ENCODE peak calls at places on chromosomes 16 and 17, in four cellular contexts. L, S, Z and A are unnamed samples.
A peak's percentile ranks its signal among the peaks of the same experiment; 100 is the strongest.

GRCh38 chr17:72422505-72423285 is 301.9 kb downstream of the SOX9 start:
- DNase-seq in L (peak; percentile 84), S (no peak), Z (peak; percentile 59), A (no peak)

GRCh38 chr17:70225272-70225671 is 55.9 kb downstream of the KCNJ2 start:
- DNase-seq in L (no peak), S (no peak), Z (no peak), A (no peak)

GRCh38 chr17:14103821-14104220 is 34.5 kb downstream of the COX10 start:
- DNase-seq in L (no peak), S (no peak), Z (no peak), A (no peak)

GRCh38 chr16:17921357-17921978 is 415.1 kb downstream of the NPIPA8 start:
- DNase-seq in L (peak; percentile 12), S (peak; percentile 31), Z (peak; percentile 69), A (peak; percentile 47)

GRCh38 chr16:48531011-48531962 is 78.7 kb downstream of the N4BP1 start:
- DNase-seq in L (peak; percentile 80), S (no peak), Z (no peak), A (no peak)

GRCh38 chr17:50603340-50603739 is 31.3 kb upstream of the ABCC3 start:
- DNase-seq in L (no peak), S (peak; percentile 27), Z (no peak), A (no peak)

GRCh38 chr16:73031155-73031866 is 16.6 kb downstream of the ZFHX3 start:
- DNase-seq in L (peak; percentile 85), S (no peak), Z (no peak), A (no peak)

GRCh38 chr16:75922250-75922649 is 196.0 kb upstream of the CPHXL start:
- DNase-seq in L (no peak), S (no peak), Z (no peak), A (no peak)

GRCh38 chr17:79833110-79833450 is 6.2 kb downstream of the CBX4 start:
- DNase-seq in L (no peak), S (no peak), Z (no peak), A (no peak)

GRCh38 chr17:52376137-52376536 is 217.6 kb upstream of the CA10 start:
- DNase-seq in L (no peak), S (no peak), Z (no peak), A (no peak)

GRCh38 chr17:31093866-31094599 is 744 bp upstream of the NF1 start:
- DNase-seq in L (no peak), S (no peak), Z (peak; percentile 51), A (no peak)

GRCh38 chr16:60744198-60744597 is 1292.0 kb downstream of the CDH8 start:
- DNase-seq in L (no peak), S (no peak), Z (no peak), A (no peak)

GRCh38 chr16:60748366-60748765 is 1287.9 kb downstream of the CDH8 start:
- DNase-seq in L (peak; percentile 31), S (no peak), Z (no peak), A (no peak)
- TF ChIP-seq CTCF in L (no peak), S (no peak), Z (no peak), A (no peak)

GRCh38 chr17:11142231-11142630 is 98.8 kb upstream of the SHISA6 start:
- DNase-seq in L (no peak), S (no peak), Z (no peak), A (no peak)

GRCh38 chr17:11140501-11140900 is 100.5 kb upstream of the SHISA6 start:
- DNase-seq in L (no peak), S (peak; percentile 11), Z (no peak), A (no peak)

GRCh38 chr17:11140028-11140427 is 101.0 kb upstream of the SHISA6 start:
- DNase-seq in L (no peak), S (peak; percentile 72), Z (no peak), A (no peak)

GRCh38 chr17:11144358-11145233 is 96.4 kb upstream of the SHISA6 start:
- DNase-seq in L (peak; percentile 34), S (peak; percentile 83), Z (peak; percentile 67), A (no peak)
- TF ChIP-seq CTCF in L (peak; percentile 54), S (peak; percentile 88), Z (peak; percentile 68), A (peak; percentile 56)

GRCh38 chr16:6032438-6032837 is 934.8 kb upstream of the EEF2KMT start:
- DNase-seq in L (no peak), S (no peak), Z (no peak), A (no peak)

GRCh38 chr16:6031102-6031501 is 933.5 kb upstream of the EEF2KMT start:
- DNase-seq in L (no peak), S (no peak), Z (no peak), A (no peak)

GRCh38 chr16:6038966-6039530 is 941.5 kb upstream of the EEF2KMT start:
- DNase-seq in L (no peak), S (no peak), Z (no peak), A (no peak)

GRCh38 chr16:6031567-6031966 is 934.0 kb upstream of the EEF2KMT start:
- DNase-seq in L (no peak), S (no peak), Z (no peak), A (no peak)

GRCh38 chr16:6035161-6035560 is 937.6 kb upstream of the EEF2KMT start:
- DNase-seq in L (no peak), S (no peak), Z (no peak), A (no peak)
- TF ChIP-seq CTCF in L (no peak), S (no peak), Z (no peak), A (no peak)

DNA sequence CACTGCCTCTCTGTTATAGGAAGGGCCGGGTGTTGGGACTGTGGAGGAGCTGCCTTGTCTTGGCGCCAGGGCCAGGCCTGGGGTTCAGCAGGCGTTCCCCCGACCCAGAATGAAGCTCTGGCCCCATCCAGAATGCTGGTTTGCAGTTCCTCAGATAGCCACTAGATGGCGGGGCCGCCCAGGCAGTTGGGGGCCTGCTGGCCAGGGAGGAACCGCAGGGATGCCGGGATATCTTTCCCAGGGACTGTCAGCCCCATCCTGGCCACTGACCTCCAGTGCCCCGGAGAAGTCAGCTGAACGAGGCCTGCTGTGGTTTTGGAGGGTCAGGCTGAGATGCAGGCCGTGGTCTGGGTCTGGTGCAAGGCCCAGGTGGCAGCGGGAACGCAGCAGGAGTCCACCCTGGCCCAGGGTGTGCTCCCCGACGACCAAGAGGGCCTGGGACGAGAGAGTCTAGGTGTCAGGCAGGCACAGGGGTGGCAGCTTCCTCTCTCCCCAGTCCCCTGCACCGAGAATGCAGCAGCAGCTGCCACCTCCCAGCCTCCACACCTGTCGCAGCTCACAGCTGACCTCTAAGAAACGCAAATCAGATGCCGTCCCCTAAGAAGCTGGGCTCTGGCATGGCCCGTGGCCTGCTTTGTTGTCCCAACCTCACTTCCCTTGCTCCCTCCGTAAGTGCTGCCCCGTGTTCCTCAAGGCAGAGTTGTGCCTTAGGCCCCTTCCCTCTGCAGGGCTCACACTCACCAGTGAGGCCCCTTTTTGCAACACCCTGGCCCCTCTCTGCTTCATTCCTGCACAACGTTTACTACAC is 51.2 kb downstream of the RMI2 start:
- DNase-seq in L (peak; percentile 59), S (peak; percentile 68), Z (peak; percentile 68), A (peak; percentile 74)
- TF ChIP-seq CTCF in L (peak; percentile 94), S (peak; percentile 95), Z (peak; percentile 99), A (peak; percentile 100)

DNA sequence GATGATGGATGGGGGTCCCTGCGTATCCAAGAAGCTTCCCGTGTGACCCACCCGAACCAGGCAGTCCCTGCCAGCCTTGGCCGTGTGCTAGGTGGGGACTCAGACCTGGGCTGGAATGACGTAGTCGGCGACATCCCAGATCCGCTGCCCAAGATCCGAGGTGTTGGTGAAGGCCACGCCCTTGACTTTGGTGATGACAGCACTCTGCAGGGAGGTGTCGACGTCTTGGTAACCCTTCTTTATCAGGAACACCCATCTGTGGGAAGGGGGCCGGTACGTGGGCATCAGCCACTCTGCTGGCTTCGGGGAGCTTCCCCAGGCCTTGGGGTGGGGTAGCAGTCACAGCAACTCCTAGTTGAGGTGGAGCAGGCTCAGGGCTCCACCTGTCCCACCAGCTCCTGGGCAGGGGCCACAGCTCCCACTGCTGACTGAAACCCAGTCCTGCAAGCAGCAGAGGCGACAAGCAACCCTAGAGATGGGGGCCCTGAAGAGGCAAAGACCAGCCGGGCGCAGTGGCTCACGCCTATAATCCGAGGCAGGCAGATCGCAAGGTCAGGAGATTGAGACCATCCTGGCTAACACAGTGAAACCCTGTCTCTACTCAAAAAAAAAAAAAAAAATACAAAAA is 4.3 kb downstream of the P2RX5 start:
- DNase-seq in L (no peak), S (no peak), Z (no peak), A (no peak)
- TF ChIP-seq CTCF in L (no peak), S (no peak), Z (no peak), A (no peak)

GRCh38 chr16:4765511-4766474 is 1.2 kb downstream of the ZNF500 start:
- DNase-seq in L (no peak), S (no peak), Z (no peak), A (no peak)

GRCh38 chr16:4766875-4767628 is at the start of gene ZNF500:
- DNase-seq in L (peak; percentile 95), S (peak; percentile 97), Z (peak; percentile 99), A (peak; percentile 99)

GRCh38 chr16:4760221-4760910 is 6.6 kb downstream of the ZNF500 start:
- DNase-seq in L (no peak), S (no peak), Z (no peak), A (no peak)

GRCh38 chr16:4762205-4762604 is 4.8 kb downstream of the ZNF500 start:
- DNase-seq in L (no peak), S (no peak), Z (no peak), A (no peak)

DNA sequence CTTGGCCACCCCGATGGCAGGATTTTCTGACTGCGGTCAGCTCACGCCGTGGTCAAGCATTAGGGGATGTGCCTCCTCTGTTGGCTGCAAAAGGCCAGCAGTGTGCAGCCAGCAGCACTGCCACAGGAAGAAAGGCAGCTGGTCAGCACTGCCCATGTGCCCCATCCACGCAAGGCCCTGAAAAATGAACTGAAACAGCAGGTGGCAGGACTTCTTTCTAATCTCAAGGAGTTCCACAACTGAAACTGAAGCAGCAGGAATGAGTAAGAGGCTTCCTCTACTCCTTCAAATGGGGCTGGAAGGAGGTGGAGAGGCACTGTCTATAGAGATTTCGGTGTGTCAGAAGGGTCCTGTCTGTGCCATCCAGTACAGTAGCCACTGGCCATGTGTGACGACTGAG is 3.2 kb downstream of the ZNF500 start:
- DNase-seq in L (no peak), S (no peak), Z (no peak), A (no peak)
- TF ChIP-seq CTCF in L (no peak), S (no peak), Z (no peak), A (no peak)

GRCh38 chr17:48506246-48506645 is 24.6 kb downstream of the HOXB1 start:
- DNase-seq in L (no peak), S (no peak), Z (no peak), A (no peak)
- TF ChIP-seq CTCF in L (peak; percentile 35), S (no peak), Z (no peak), A (no peak)

DNA sequence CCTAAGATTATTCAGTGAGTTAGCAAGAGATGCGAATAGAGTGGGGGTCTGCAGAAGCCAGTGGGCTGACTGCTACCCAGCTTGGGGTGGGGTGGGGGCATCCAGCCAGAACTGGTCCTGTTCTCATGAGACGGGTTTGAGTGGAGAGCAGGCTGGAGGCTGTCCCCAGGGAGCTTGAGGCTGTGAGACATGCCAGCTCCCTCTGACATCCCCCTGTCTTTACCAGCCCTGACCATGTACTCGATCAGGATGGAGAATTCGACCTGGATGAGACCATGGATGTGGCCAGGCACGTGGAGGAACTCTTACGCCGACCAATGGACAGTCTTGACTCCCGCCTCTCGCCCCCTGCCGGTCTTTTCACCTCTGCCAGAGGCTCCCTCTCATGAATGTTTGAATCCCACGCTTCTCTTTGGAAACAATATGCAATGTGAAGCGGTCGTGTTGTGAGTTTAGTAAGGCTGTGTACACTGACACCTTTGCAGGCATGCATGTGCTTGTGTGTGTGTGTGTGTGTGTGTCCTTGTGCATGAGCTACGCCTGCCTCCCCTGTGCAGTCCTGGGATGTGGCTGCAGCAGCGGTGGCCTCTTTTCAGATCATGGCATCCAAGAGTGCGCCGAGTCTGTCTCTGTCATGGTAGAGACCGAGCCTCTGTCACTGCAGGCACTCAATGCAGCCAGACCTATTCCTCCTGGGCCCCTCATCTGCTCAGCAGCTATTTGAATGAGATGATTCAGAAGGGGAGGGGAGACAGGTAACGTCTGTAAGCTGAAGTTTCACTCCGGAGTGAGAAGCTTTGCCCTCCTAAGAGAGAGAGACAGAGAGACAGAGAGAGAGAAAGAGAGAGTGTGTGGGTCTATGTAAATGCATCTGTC is 22.2 kb downstream of the STAT5A start:
- DNase-seq in L (no peak), S (no peak), Z (no peak), A (no peak)
- TF ChIP-seq CTCF in L (no peak), S (no peak), Z (no peak), A (no peak)